ENCODE peak calls at places on chromosomes 7 and 10, in five cellular contexts. P is HCT116, K is HepG2, A is transverse colon, Y is GM12878. X is an unnamed sample.

GRCh38 chr10:73207883-73208282 is 39.2 kb downstream of the DNAJC9 start:
- DNase-seq in P (no peak), K (no peak), A (no peak), Y (no peak), X (no peak)

GRCh38 chr7:79741684-79742083 is 288.2 kb upstream of the MAGI2 start:
- DNase-seq in P (no peak), K (no peak), A (no peak), Y (no peak), X (no peak)

GRCh38 chr7:157539521-157539920 is 202.7 kb downstream of the DNAJB6 start:
- DNase-seq in P (no peak), K (no peak), A (no peak), Y (no peak), X (no peak)

GRCh38 chr7:71566376-71566775 is 434.4 kb downstream of the GALNT17 start:
- DNase-seq in P (no peak), K (no peak), A (no peak), Y (no peak), X (no peak)

GRCh38 chr10:6321880-6322279 is 119.1 kb downstream of the PFKFB3 start:
- DNase-seq in P (peak; percentile 8), K (no peak), A (no peak), Y (no peak), X (no peak)

GRCh38 chr10:3948843-3949242 is 163.8 kb upstream of the KLF6 start:
- DNase-seq in P (no peak), K (no peak), A (peak; percentile 63), Y (no peak), X (no peak)

GRCh38 chr10:123557366-123558108 is 108.6 kb upstream of the GPR26 start:
- DNase-seq in P (no peak), K (no peak), A (no peak), Y (no peak), X (no peak)

GRCh38 chr10:132884041-132884440 is 58.3 kb downstream of the CFAP46 start:
- DNase-seq in P (no peak), K (no peak), A (no peak), Y (no peak), X (no peak)

GRCh38 chr10:44703241-44704155 is 207.6 kb upstream of the TMEM72 start:
- DNase-seq in P (no peak), K (no peak), A (no peak), Y (no peak), X (no peak)

GRCh38 chr7:1850111-1850975 is 180.3 kb downstream of the ELFN1 start:
- DNase-seq in P (no peak), K (no peak), A (no peak), Y (no peak), X (no peak)

GRCh38 chr7:30971440-30971839 is 7.7 kb downstream of the GHRHR start:
- DNase-seq in P (no peak), K (no peak), A (no peak), Y (no peak), X (no peak)

GRCh38 chr10:16847644-16848043 is 30.4 kb upstream of the RSU1 start:
- DNase-seq in P (no peak), K (no peak), A (no peak), Y (no peak), X (no peak)

GRCh38 chr10:119413738-119414611 is 128.5 kb downstream of the RGS10 start:
- DNase-seq in P (no peak), K (no peak), A (peak; percentile 44), Y (no peak), X (no peak)

GRCh38 chr10:119161680-119162079 is 3.8 kb downstream of the SFXN4 start:
- DNase-seq in P (no peak), K (no peak), A (no peak), Y (no peak), X (no peak)

GRCh38 chr10:59748834-59749233 is 4.4 kb downstream of the MRLN start:
- DNase-seq in P (no peak), K (no peak), A (peak; percentile 14), Y (no peak), X (no peak)

DNA sequence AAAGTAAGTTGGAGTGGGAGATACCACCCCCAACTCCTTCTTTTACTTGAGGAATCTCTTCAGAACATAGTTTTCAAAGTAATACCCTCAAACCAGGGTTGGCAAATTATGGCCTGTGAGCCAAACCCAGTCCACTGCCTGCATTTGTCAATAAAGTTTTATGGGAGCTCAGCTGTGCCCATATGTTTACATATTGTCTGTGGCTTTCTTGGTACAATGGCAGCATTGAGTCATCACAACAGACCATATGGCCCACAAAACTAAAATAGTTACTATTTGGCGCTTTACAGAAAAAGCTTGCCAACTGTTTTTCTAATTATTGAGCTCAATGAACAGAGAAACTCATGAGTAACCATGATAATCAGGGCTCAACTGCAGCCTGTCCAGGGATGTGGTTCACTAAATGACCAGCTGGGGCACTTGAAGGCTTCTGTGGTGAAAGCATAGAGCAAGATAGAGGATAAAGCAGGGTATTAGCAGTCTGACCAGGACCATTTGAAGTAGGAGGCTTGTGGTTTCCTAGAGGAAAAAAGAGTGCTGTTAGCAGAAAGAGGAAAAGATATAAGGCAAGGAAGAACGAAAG is 196.0 kb upstream of the GRB10 start:
- DNase-seq in P (no peak), K (peak; percentile 10), A (no peak), Y (no peak), X (no peak)
- TF ChIP-seq CTCF in P (peak; percentile 36), K (no peak), A (no peak), Y (no peak), X (no peak)

GRCh38 chr10:62433181-62433692 is 59.1 kb downstream of the ZNF365 start:
- DNase-seq in P (peak; percentile 35), K (no peak), A (no peak), Y (no peak), X (peak; percentile 27)
- TF ChIP-seq POLR2AphosphoS5 in P (no peak), K (no peak), A (no peak), Y (no peak), X (no peak)

DNA sequence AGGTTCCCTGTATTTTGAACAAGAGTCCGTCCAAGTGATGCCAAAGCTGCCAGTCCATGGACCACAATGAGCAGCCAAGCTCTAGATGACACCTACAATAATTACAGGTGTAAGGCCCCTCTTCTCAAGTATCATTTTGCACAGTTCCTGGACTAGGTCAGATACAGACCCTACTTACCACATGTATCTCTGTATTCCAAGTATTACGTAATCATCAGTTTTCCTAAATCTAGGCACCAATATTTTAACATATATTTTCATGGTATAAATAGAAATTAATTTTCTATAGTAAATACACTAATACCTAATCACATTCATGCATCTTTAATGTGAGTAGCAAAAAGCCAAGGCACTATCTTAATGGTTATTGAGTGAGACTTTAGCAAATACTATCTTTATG is 157.0 kb upstream of the PRSS1 start:
- DNase-seq in P (no peak), K (no peak), A (no peak), Y (no peak), X (no peak)
- H3K4me1 ChIP-seq in P (peaks cover 7% of the 10 kb centered on the region), K (no peaks in the 10 kb centered on the region), A (no peaks in the 10 kb centered on the region), Y (no peaks in the 10 kb centered on the region), X (no peaks in the 10 kb centered on the region)

DNA sequence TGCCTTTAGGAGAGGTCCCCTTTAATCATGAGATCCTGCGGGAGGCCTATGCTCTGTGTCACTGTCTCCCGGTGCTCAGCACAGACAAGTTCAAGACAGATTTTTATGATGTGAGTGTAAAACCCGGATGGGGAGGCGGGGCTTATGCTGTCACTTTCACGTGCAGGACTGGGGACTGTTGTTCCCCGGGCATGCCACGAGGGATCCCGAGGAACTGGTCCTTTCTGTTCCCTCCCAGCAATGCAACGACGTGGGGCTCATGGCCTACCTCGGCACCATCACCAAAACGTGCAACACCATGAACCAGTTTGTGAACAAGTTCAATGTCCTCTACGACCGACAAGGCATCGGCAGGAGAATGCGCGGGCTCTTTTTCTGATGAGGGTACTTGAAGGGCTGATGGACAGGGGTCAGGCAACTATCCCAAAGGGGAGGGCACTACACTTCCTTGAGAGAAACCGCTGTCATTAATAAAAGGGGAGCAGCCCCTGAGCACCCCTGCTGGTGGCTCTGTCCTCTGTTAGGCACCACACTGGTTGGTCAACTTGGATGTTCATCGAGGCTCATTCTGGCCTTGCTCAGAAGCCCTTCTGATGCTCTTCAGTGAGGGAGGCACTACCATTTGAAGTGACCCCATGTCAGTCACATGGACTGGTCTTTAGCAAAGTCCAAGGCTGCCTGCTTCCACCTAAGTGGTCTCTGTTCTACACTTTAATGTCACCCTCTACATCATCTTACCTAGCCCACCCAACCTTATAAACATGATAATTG is 2.8 kb downstream of the COPS6 start:
- DNase-seq in P (no peak), K (no peak), A (no peak), Y (no peak), X (no peak)
- TF ChIP-seq CTCF in P (peak; percentile 21), K (no peak), A (no peak), Y (no peak), X (no peak)

GRCh38 chr10:86413046-86413728 is 46.6 kb upstream of the GRID1 start:
- DNase-seq in P (no peak), K (no peak), A (no peak), Y (peak; percentile 94), X (no peak)
- TF ChIP-seq POLR2AphosphoS5 in P (no peak), K (no peak), A (peak; percentile 51), Y (no peak), X (no peak)